ENCODE peak calls at places on chromosomes 2 and 18, in five cellular contexts. X is Right ventricle myocardium superior; J is SK-N-SH treated with all-trans-retinoic acid at 6 μM for 48 hours; Q is left lung; N is stimulated activated naive CD8-positive, alpha-beta T cell treated with anti-CD3 and anti-CD28 coated beads, Interleukin-15, Interleukin-2, amounts not matched to agents 100 U/mL and 50 U/mL, for 24 hours. L is an unnamed sample.

GRCh38 chr18:32893915-32894314 is 121.1 kb upstream of the KLHL14 start:
- ATAC-seq in Q (no peak), J (peak; percentile 75), N (no peak), X (no peak), L (no peak)

GRCh38 chr2:8926356-8926755 is 77.1 kb downstream of the MBOAT2 start:
- ATAC-seq in N (no peak), Q (no peak), J (no peak), X (no peak), L (peak; percentile 40)

GRCh38 chr2:204632410-204632809 is 87.1 kb downstream of the PARD3B start:
- ATAC-seq in N (no peak), X (no peak), Q (no peak), J (no peak), L (no peak)

GRCh38 chr18:76499596-76500340 is 4.7 kb upstream of the ZNF516 start:
- ATAC-seq in N (peak; percentile 53), X (no peak), Q (no peak), J (no peak), L (peak; percentile 92)

GRCh38 chr2:134271758-134272157 is 17.9 kb downstream of the MGAT5 start:
- ATAC-seq in J (no peak), Q (no peak), N (peak; percentile 90), X (no peak), L (peak; percentile 64)

GRCh38 chr2:12014088-12014960 is 267.9 kb downstream of the LPIN1 start:
- ATAC-seq in N (no peak), X (peak; percentile 34), Q (peak; percentile 78), J (no peak), L (peak; percentile 50)

GRCh38 chr18:3584897-3585460 is 135.0 kb downstream of the TGIF1 start:
- ATAC-seq in X (no peak), Q (no peak), J (no peak), N (no peak), L (peak; percentile 49)

GRCh38 chr2:128264881-128265607 is 53.6 kb downstream of the HS6ST1 start:
- ATAC-seq in N (no peak), Q (no peak), X (no peak), J (no peak), L (no peak)

GRCh38 chr18:5643288-5643687 is 99.5 kb upstream of the EPB41L3 start:
- ATAC-seq in N (no peak), Q (no peak), X (no peak), J (no peak), L (no peak)

GRCh38 chr2:31413876-31414550 is 529 bp downstream of the XDH start:
- ATAC-seq in N (no peak), J (peak; percentile 63), Q (peak; percentile 53), X (peak; percentile 29), L (no peak)

GRCh38 chr2:111957872-111958354 is 59.5 kb downstream of the MERTK start:
- ATAC-seq in N (no peak), Q (peak; percentile 49), X (peak; percentile 84), J (no peak), L (no peak)

GRCh38 chr2:10378189-10378588 is 69.9 kb downstream of the ODC1 start:
- ATAC-seq in N (peak; percentile 19), J (no peak), Q (no peak), X (no peak), L (peak; percentile 81)

GRCh38 chr2:15058015-15058414 is 425.5 kb downstream of the LRATD1 start:
- ATAC-seq in N (peak; percentile 36), X (no peak), J (no peak), Q (no peak), L (no peak)

GRCh38 chr2:134460583-134460998 is 206.7 kb downstream of the MGAT5 start:
- ATAC-seq in J (peak; percentile 93), X (peak; percentile 92), Q (peak; percentile 49), N (peak; percentile 44), L (peak; percentile 81)

GRCh38 chr2:157898591-157898996 is 22.5 kb upstream of the ACVR1 start:
- ATAC-seq in N (peak; percentile 82), Q (peak; percentile 74), J (peak; percentile 91), X (peak; percentile 53), L (peak; percentile 65)

GRCh38 chr2:9946076-9946475 is 5.4 kb upstream of the GRHL1 start:
- ATAC-seq in J (no peak), X (no peak), N (no peak), Q (no peak), L (no peak)

GRCh38 chr2:74915743-74916142 is 42.7 kb upstream of the POLE4 start:
- ATAC-seq in Q (no peak), N (peak; percentile 91), X (no peak), J (no peak), L (no peak)

GRCh38 chr2:240794178-240794721 is 25.8 kb downstream of the KIF1A start:
- ATAC-seq in Q (no peak), N (no peak), X (no peak), J (no peak), L (no peak)

GRCh38 chr18:48784654-48785053 is 166.1 kb downstream of the SMAD7 start:
- ATAC-seq in X (no peak), J (no peak), N (no peak), Q (no peak), L (peak; percentile 46)

GRCh38 chr2:239544846-239545465 is 144.1 kb upstream of the HDAC4 start:
- ATAC-seq in N (peak; percentile 88), Q (no peak), J (no peak), X (no peak), L (peak; percentile 28)

GRCh38 chr2:208820289-208820688 is 413.7 kb downstream of the PTH2R start:
- ATAC-seq in X (no peak), J (no peak), Q (peak; percentile 81), N (no peak), L (no peak)

GRCh38 chr2:159251296-159252173 is 35.0 kb downstream of the WDSUB1 start:
- ATAC-seq in Q (no peak), N (no peak), X (peak; percentile 19), J (no peak), L (no peak)

GRCh38 chr2:170145675-170146432 is 32.1 kb upstream of the MYO3B start:
- ATAC-seq in X (no peak), J (peak; percentile 68), N (no peak), Q (no peak), L (no peak)

GRCh38 chr18:11149441-11150270 is at the start of gene PIEZO2:
- ATAC-seq in X (peak; percentile 72), Q (peak; percentile 93), N (no peak), J (no peak), L (peak; percentile 46)

GRCh38 chr2:8368463-8368862 is 313.4 kb upstream of the ID2 start:
- ATAC-seq in X (no peak), Q (no peak), N (no peak), J (no peak), L (peak; percentile 34)

GRCh38 chr18:63234839-63235238 is 84.7 kb downstream of the BCL2 start:
- ATAC-seq in X (no peak), N (peak; percentile 38), J (no peak), Q (no peak), L (no peak)

GRCh38 chr2:156319811-156320490 is 12.6 kb downstream of the NR4A2 start:
- ATAC-seq in N (peak; percentile 15), X (peak; percentile 88), Q (peak; percentile 90), J (peak; percentile 48), L (no peak)

GRCh38 chr2:156380117-156380645 is 47.7 kb upstream of the NR4A2 start:
- ATAC-seq in J (no peak), Q (no peak), N (peak; percentile 69), X (no peak), L (no peak)

GRCh38 chr2:109174214-109174613 is 45.2 kb downstream of the SH3RF3 start:
- ATAC-seq in X (peak; percentile 1), Q (no peak), N (peak; percentile 40), J (no peak), L (no peak)

GRCh38 chr18:37639846-37640245 is 74.2 kb upstream of the CELF4 start:
- ATAC-seq in X (no peak), Q (peak; percentile 45), J (no peak), N (no peak), L (no peak)

GRCh38 chr18:10515456-10515855 is 10.4 kb upstream of the NAPG start:
- ATAC-seq in X (no peak), Q (no peak), N (no peak), J (no peak), L (no peak)

GRCh38 chr2:174333502-174334277 is 1.1 kb upstream of the SP9 start:
- ATAC-seq in J (no peak), X (no peak), Q (no peak), N (no peak), L (no peak)

GRCh38 chr2:166900700-166901099 is 12.4 kb downstream of the XIRP2 start:
- ATAC-seq in J (peak; percentile 61), N (no peak), X (peak; percentile 34), Q (no peak), L (no peak)

GRCh38 chr2:101723366-101724112 is 26.0 kb downstream of the MAP4K4 start:
- ATAC-seq in Q (peak; percentile 92), N (no peak), X (no peak), J (no peak), L (peak; percentile 62)

GRCh38 chr2:142974288-142975024 is 97.0 kb downstream of the KYNU start:
- ATAC-seq in N (no peak), Q (peak; percentile 14), J (no peak), X (no peak), L (no peak)

GRCh38 chr18:59072727-59073421 is 66.8 kb upstream of the SEC11C start:
- ATAC-seq in X (no peak), N (peak; percentile 67), Q (no peak), J (no peak), L (peak; percentile 90)

GRCh38 chr18:34025172-34025801 is 199.4 kb downstream of the NOL4 start:
- ATAC-seq in Q (no peak), X (no peak), J (no peak), N (no peak), L (no peak)

GRCh38 chr2:241109210-241110088 is 7.4 kb upstream of the MTERF4 start:
- ATAC-seq in X (no peak), J (no peak), Q (no peak), N (no peak), L (no peak)

L was measured in stimulated activated memory B cell treated with anti-CD40 and anti-IgM and Interleukin-4, amounts not matched to agents 10 μg/mL and 1 μg/mL and 100 μg/mL, for 72 hours.